ENCODE peak calls at places on chromosomes 16 and 17, in seven cellular contexts. One of them, this sample, is unnamed.

GRCh38 chr16:14193316-14193871 is 122.3 kb downstream of the MRTFB start:
- DNase-seq in GM23338: peak
- DNase-seq in stomach: peak
- DNase-seq in tibial nerve: no peak
- DNase-seq in progenitor cell of endocrine pancreas: no peak
- DNase-seq in epithelial cell of proximal tubule: no peak
- DNase-seq in WTC11: no peak
- DNase-seq in this sample: no peak

GRCh38 chr17:54544239-54544638 is 356.4 kb upstream of the TOM1L1 start:
- DNase-seq in GM23338: peak
- DNase-seq in stomach: no peak
- DNase-seq in tibial nerve: no peak
- DNase-seq in progenitor cell of endocrine pancreas: no peak
- DNase-seq in epithelial cell of proximal tubule: no peak
- DNase-seq in WTC11: peak
- DNase-seq in this sample: no peak

GRCh38 chr16:12319464-12320030 is 343.0 kb downstream of the SNX29 start:
- DNase-seq in GM23338: peak
- DNase-seq in stomach: peak
- DNase-seq in tibial nerve: no peak
- DNase-seq in progenitor cell of endocrine pancreas: no peak
- DNase-seq in epithelial cell of proximal tubule: no peak
- DNase-seq in WTC11: no peak
- DNase-seq in this sample: no peak

GRCh38 chr16:85402910-85403692 is 210.0 kb upstream of the GSE1 start:
- DNase-seq in GM23338: peak
- DNase-seq in stomach: no peak
- DNase-seq in tibial nerve: peak
- DNase-seq in progenitor cell of endocrine pancreas: no peak
- DNase-seq in epithelial cell of proximal tubule: no peak
- DNase-seq in WTC11: peak
- DNase-seq in this sample: peak

GRCh38 chr17:29292071-29292991 is 1.6 kb downstream of the NUFIP2 start:
- DNase-seq in GM23338: peak
- DNase-seq in stomach: peak
- DNase-seq in tibial nerve: peak
- DNase-seq in progenitor cell of endocrine pancreas: peak
- DNase-seq in epithelial cell of proximal tubule: no peak
- DNase-seq in WTC11: peak
- DNase-seq in this sample: peak

GRCh38 chr17:35931794-35932419 is 1.3 kb upstream of the RDM1 start:
- DNase-seq in GM23338: no peak
- DNase-seq in stomach: no peak
- DNase-seq in tibial nerve: no peak
- DNase-seq in progenitor cell of endocrine pancreas: no peak
- DNase-seq in epithelial cell of proximal tubule: no peak
- DNase-seq in WTC11: no peak
- DNase-seq in this sample: no peak

GRCh38 chr17:28053044-28053670 is 10.7 kb downstream of the NLK start:
- DNase-seq in GM23338: no peak
- DNase-seq in stomach: no peak
- DNase-seq in tibial nerve: no peak
- DNase-seq in progenitor cell of endocrine pancreas: no peak
- DNase-seq in epithelial cell of proximal tubule: no peak
- DNase-seq in WTC11: no peak
- DNase-seq in this sample: no peak

GRCh38 chr17:73863761-73864535 is 219.7 kb upstream of the SDK2 start:
- DNase-seq in GM23338: no peak
- DNase-seq in stomach: peak
- DNase-seq in tibial nerve: no peak
- DNase-seq in progenitor cell of endocrine pancreas: no peak
- DNase-seq in epithelial cell of proximal tubule: no peak
- DNase-seq in WTC11: no peak
- DNase-seq in this sample: no peak

GRCh38 chr17:49985310-49985990 is 9.6 kb downstream of the DLX3 start:
- DNase-seq in GM23338: no peak
- DNase-seq in stomach: no peak
- DNase-seq in tibial nerve: no peak
- DNase-seq in progenitor cell of endocrine pancreas: no peak
- DNase-seq in epithelial cell of proximal tubule: no peak
- DNase-seq in WTC11: no peak
- DNase-seq in this sample: no peak

GRCh38 chr17:79809530-79810137 is 12.8 kb upstream of the CBX8 start:
- DNase-seq in GM23338: peak
- DNase-seq in stomach: peak
- DNase-seq in tibial nerve: no peak
- DNase-seq in progenitor cell of endocrine pancreas: no peak
- DNase-seq in epithelial cell of proximal tubule: no peak
- DNase-seq in WTC11: no peak
- DNase-seq in this sample: no peak

GRCh38 chr17:2172447-2172938 is 117.6 kb downstream of the HIC1 start:
- DNase-seq in GM23338: no peak
- DNase-seq in stomach: no peak
- DNase-seq in tibial nerve: no peak
- DNase-seq in progenitor cell of endocrine pancreas: no peak
- DNase-seq in epithelial cell of proximal tubule: no peak
- DNase-seq in WTC11: no peak
- DNase-seq in this sample: no peak

GRCh38 chr17:71085238-71086033 is 916.1 kb downstream of the KCNJ2 start:
- DNase-seq in GM23338: peak
- DNase-seq in stomach: peak
- DNase-seq in tibial nerve: no peak
- DNase-seq in progenitor cell of endocrine pancreas: peak
- DNase-seq in epithelial cell of proximal tubule: no peak
- DNase-seq in WTC11: peak
- DNase-seq in this sample: no peak

GRCh38 chr17:37462492-37462891 is 27.2 kb upstream of the DUSP14 start:
- DNase-seq in GM23338: no peak
- DNase-seq in stomach: no peak
- DNase-seq in tibial nerve: no peak
- DNase-seq in progenitor cell of endocrine pancreas: no peak
- DNase-seq in epithelial cell of proximal tubule: no peak
- DNase-seq in WTC11: no peak
- DNase-seq in this sample: no peak

GRCh38 chr17:2059125-2059836 is 4.4 kb downstream of the HIC1 start:
- DNase-seq in GM23338: peak
- DNase-seq in stomach: no peak
- DNase-seq in tibial nerve: no peak
- DNase-seq in progenitor cell of endocrine pancreas: no peak
- DNase-seq in epithelial cell of proximal tubule: no peak
- DNase-seq in WTC11: no peak
- DNase-seq in this sample: no peak

GRCh38 chr17:78826836-78827509 is 13.6 kb downstream of the USP36 start:
- DNase-seq in GM23338: no peak
- DNase-seq in stomach: no peak
- DNase-seq in tibial nerve: no peak
- DNase-seq in progenitor cell of endocrine pancreas: no peak
- DNase-seq in epithelial cell of proximal tubule: no peak
- DNase-seq in WTC11: no peak
- DNase-seq in this sample: no peak

GRCh38 chr16:27508476-27508875 is 41.2 kb downstream of the GTF3C1 start:
- DNase-seq in GM23338: no peak
- DNase-seq in stomach: no peak
- DNase-seq in tibial nerve: no peak
- DNase-seq in progenitor cell of endocrine pancreas: no peak
- DNase-seq in epithelial cell of proximal tubule: no peak
- DNase-seq in WTC11: no peak
- DNase-seq in this sample: no peak

GRCh38 chr17:286571-286970 is 66.0 kb downstream of the RPH3AL start:
- DNase-seq in GM23338: no peak
- DNase-seq in stomach: no peak
- DNase-seq in tibial nerve: peak
- DNase-seq in progenitor cell of endocrine pancreas: no peak
- DNase-seq in epithelial cell of proximal tubule: no peak
- DNase-seq in WTC11: no peak
- DNase-seq in this sample: no peak

GRCh38 chr17:38874505-38875419 is 4.9 kb downstream of the LASP1 start:
- DNase-seq in GM23338: no peak
- DNase-seq in stomach: no peak
- DNase-seq in tibial nerve: no peak
- DNase-seq in progenitor cell of endocrine pancreas: no peak
- DNase-seq in epithelial cell of proximal tubule: no peak
- DNase-seq in WTC11: no peak
- DNase-seq in this sample: no peak

GRCh38 chr16:89048087-89048729 is 45.4 kb upstream of the ACSF3 start:
- DNase-seq in GM23338: peak
- DNase-seq in stomach: no peak
- DNase-seq in tibial nerve: no peak
- DNase-seq in progenitor cell of endocrine pancreas: no peak
- DNase-seq in epithelial cell of proximal tubule: no peak
- DNase-seq in WTC11: no peak
- DNase-seq in this sample: no peak

GRCh38 chr16:27634781-27635180 is 84.8 kb downstream of the KATNIP start:
- DNase-seq in GM23338: no peak
- DNase-seq in stomach: no peak
- DNase-seq in tibial nerve: no peak
- DNase-seq in progenitor cell of endocrine pancreas: no peak
- DNase-seq in epithelial cell of proximal tubule: no peak
- DNase-seq in WTC11: no peak
- DNase-seq in this sample: no peak

GRCh38 chr16:89402962-89403361 is 87.4 kb downstream of the ANKRD11 start:
- DNase-seq in GM23338: no peak
- DNase-seq in stomach: no peak
- DNase-seq in tibial nerve: no peak
- DNase-seq in progenitor cell of endocrine pancreas: no peak
- DNase-seq in epithelial cell of proximal tubule: no peak
- DNase-seq in WTC11: no peak
- DNase-seq in this sample: no peak

GRCh38 chr17:60840456-60840855 is 162.8 kb downstream of the BCAS3 start:
- DNase-seq in GM23338: no peak
- DNase-seq in stomach: no peak
- DNase-seq in tibial nerve: no peak
- DNase-seq in progenitor cell of endocrine pancreas: no peak
- DNase-seq in epithelial cell of proximal tubule: no peak
- DNase-seq in WTC11: no peak
- DNase-seq in this sample: no peak

GRCh38 chr16:651844-652243 is 2.7 kb downstream of the WDR90 start:
- DNase-seq in GM23338: no peak
- DNase-seq in stomach: no peak
- DNase-seq in tibial nerve: no peak
- DNase-seq in progenitor cell of endocrine pancreas: no peak
- DNase-seq in epithelial cell of proximal tubule: no peak
- DNase-seq in WTC11: no peak
- DNase-seq in this sample: no peak

GRCh38 chr17:36792849-36793248 is 144.4 kb upstream of the LHX1 start:
- DNase-seq in GM23338: no peak
- DNase-seq in stomach: no peak
- DNase-seq in tibial nerve: no peak
- DNase-seq in progenitor cell of endocrine pancreas: no peak
- DNase-seq in epithelial cell of proximal tubule: no peak
- DNase-seq in WTC11: no peak
- DNase-seq in this sample: no peak

GRCh38 chr17:64635647-64636305 is 26.3 kb downstream of the SMURF2 start:
- DNase-seq in GM23338: no peak
- DNase-seq in stomach: no peak
- DNase-seq in tibial nerve: no peak
- DNase-seq in progenitor cell of endocrine pancreas: no peak
- DNase-seq in epithelial cell of proximal tubule: no peak
- DNase-seq in WTC11: no peak
- DNase-seq in this sample: no peak

GRCh38 chr16:3175157-3176153 is 12.5 kb upstream of the OR1F1 start:
- DNase-seq in GM23338: peak
- DNase-seq in stomach: no peak
- DNase-seq in tibial nerve: no peak
- DNase-seq in progenitor cell of endocrine pancreas: no peak
- DNase-seq in epithelial cell of proximal tubule: no peak
- DNase-seq in WTC11: peak
- DNase-seq in this sample: no peak

GRCh38 chr17:75318211-75318610 is 29.0 kb upstream of the SLC25A19 start:
- DNase-seq in GM23338: no peak
- DNase-seq in stomach: peak
- DNase-seq in tibial nerve: no peak
- DNase-seq in progenitor cell of endocrine pancreas: no peak
- DNase-seq in epithelial cell of proximal tubule: no peak
- DNase-seq in WTC11: no peak
- DNase-seq in this sample: no peak

DNA sequence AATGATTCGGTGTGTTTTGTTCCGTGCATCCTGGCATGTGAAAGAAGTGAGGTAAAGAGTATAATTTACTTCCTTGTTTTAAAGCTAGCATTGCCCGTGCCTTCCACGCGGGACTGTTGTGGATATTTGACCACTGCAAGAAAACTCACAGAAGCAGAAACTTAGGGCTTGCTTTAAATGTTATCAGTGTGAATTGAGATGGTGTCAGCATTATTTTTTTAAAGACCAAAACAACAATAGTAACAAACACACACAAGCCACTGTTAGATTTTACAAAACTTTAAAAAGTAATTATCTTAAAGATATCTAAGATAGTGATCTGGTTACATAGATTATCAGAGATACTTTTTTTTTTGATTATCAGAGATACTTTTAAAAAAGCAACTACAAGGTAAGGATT is 47.4 kb downstream of the WWOX start:
- DNase-seq in GM23338: no peak
- DNase-seq in stomach: no peak
- DNase-seq in tibial nerve: no peak
- DNase-seq in progenitor cell of endocrine pancreas: no peak
- DNase-seq in epithelial cell of proximal tubule: no peak
- DNase-seq in WTC11: no peak
- DNase-seq in this sample: no peak
- TF ChIP-seq CTCF in GM23338: no peak
- TF ChIP-seq CTCF in stomach: no peak
- TF ChIP-seq CTCF in tibial nerve: no peak
- TF ChIP-seq CTCF in progenitor cell of endocrine pancreas: no peak
- TF ChIP-seq CTCF in epithelial cell of proximal tubule: no peak
- TF ChIP-seq CTCF in WTC11: no peak
- TF ChIP-seq CTCF in this sample: no peak

GRCh38 chr17:57925361-57925990 is 29.7 kb downstream of the CUEDC1 start:
- DNase-seq in GM23338: no peak
- DNase-seq in stomach: no peak
- DNase-seq in tibial nerve: no peak
- DNase-seq in progenitor cell of endocrine pancreas: no peak
- DNase-seq in epithelial cell of proximal tubule: no peak
- DNase-seq in WTC11: no peak
- DNase-seq in this sample: no peak
- TF ChIP-seq CTCF in GM23338: no peak
- TF ChIP-seq CTCF in stomach: no peak
- TF ChIP-seq CTCF in tibial nerve: no peak
- TF ChIP-seq CTCF in progenitor cell of endocrine pancreas: no peak
- TF ChIP-seq CTCF in epithelial cell of proximal tubule: no peak
- TF ChIP-seq CTCF in WTC11: no peak
- TF ChIP-seq CTCF in this sample: no peak

GRCh38 chr16:68590201-68590994 is 51.3 kb downstream of the ZFP90 start:
- DNase-seq in GM23338: peak
- DNase-seq in stomach: peak
- DNase-seq in tibial nerve: no peak
- DNase-seq in progenitor cell of endocrine pancreas: peak
- DNase-seq in epithelial cell of proximal tubule: no peak
- DNase-seq in WTC11: peak
- DNase-seq in this sample: peak

GRCh38 chr16:68596266-68596665 is 48.8 kb upstream of the CDH3 start:
- DNase-seq in GM23338: no peak
- DNase-seq in stomach: no peak
- DNase-seq in tibial nerve: no peak
- DNase-seq in progenitor cell of endocrine pancreas: no peak
- DNase-seq in epithelial cell of proximal tubule: no peak
- DNase-seq in WTC11: no peak
- DNase-seq in this sample: no peak

GRCh38 chr16:68592466-68593337 is 52.4 kb upstream of the CDH3 start:
- DNase-seq in GM23338: peak
- DNase-seq in stomach: no peak
- DNase-seq in tibial nerve: no peak
- DNase-seq in progenitor cell of endocrine pancreas: no peak
- DNase-seq in epithelial cell of proximal tubule: no peak
- DNase-seq in WTC11: no peak
- DNase-seq in this sample: no peak
- TF ChIP-seq CTCF in GM23338: peak
- TF ChIP-seq CTCF in stomach: no peak
- TF ChIP-seq CTCF in tibial nerve: no peak
- TF ChIP-seq CTCF in progenitor cell of endocrine pancreas: peak
- TF ChIP-seq CTCF in epithelial cell of proximal tubule: peak
- TF ChIP-seq CTCF in WTC11: no peak
- TF ChIP-seq CTCF in this sample: no peak

GRCh38 chr16:74216319-74216718 is 80.3 kb upstream of the PSMD7 start:
- DNase-seq in GM23338: no peak
- DNase-seq in stomach: no peak
- DNase-seq in tibial nerve: no peak
- DNase-seq in progenitor cell of endocrine pancreas: no peak
- DNase-seq in epithelial cell of proximal tubule: peak
- DNase-seq in WTC11: no peak
- DNase-seq in this sample: no peak
- TF ChIP-seq CTCF in GM23338: no peak
- TF ChIP-seq CTCF in stomach: no peak
- TF ChIP-seq CTCF in tibial nerve: no peak
- TF ChIP-seq CTCF in progenitor cell of endocrine pancreas: no peak
- TF ChIP-seq CTCF in epithelial cell of proximal tubule: no peak
- TF ChIP-seq CTCF in WTC11: no peak
- TF ChIP-seq CTCF in this sample: no peak

This sample was measured in mesothelial cell of epicardium.